ENCODE peak calls at places on chromosomes 7 and 10, in ten cellular contexts. One of them, this sample, is unnamed. For H3K36me3 and H3K4me1, the result is how much of the 10 kb centered on the place peaks cover.

GRCh38 chr10:34112431-34112830 is 702.7 kb downstream of the PARD3 start:
- DNase-seq in IMR-90: peak
- DNase-seq in ovary: no peak
- DNase-seq in psoas muscle: no peak
- DNase-seq in adrenal gland: no peak
- DNase-seq in mesendoderm: no peak
- DNase-seq in mucosa of descending colon: no peak
- DNase-seq in tibial artery: no peak
- DNase-seq in endothelial cell of umbilical vein: no peak
- DNase-seq in OCI-LY7: no peak
- DNase-seq in this sample: no peak

GRCh38 chr7:46830-47140 is 145.6 kb upstream of the FAM20C start:
- DNase-seq in IMR-90: no peak
- DNase-seq in ovary: peak
- DNase-seq in psoas muscle: peak
- DNase-seq in adrenal gland: no peak
- DNase-seq in mesendoderm: no peak
- DNase-seq in mucosa of descending colon: no peak
- DNase-seq in tibial artery: no peak
- DNase-seq in endothelial cell of umbilical vein: no peak
- DNase-seq in OCI-LY7: no peak
- DNase-seq in this sample: no peak

GRCh38 chr10:118721005-118721876 is 33.5 kb downstream of the CACUL1 start:
- DNase-seq in IMR-90: peak
- DNase-seq in ovary: peak
- DNase-seq in psoas muscle: no peak
- DNase-seq in adrenal gland: no peak
- DNase-seq in mesendoderm: peak
- DNase-seq in mucosa of descending colon: peak
- DNase-seq in tibial artery: peak
- DNase-seq in endothelial cell of umbilical vein: peak
- DNase-seq in OCI-LY7: peak
- DNase-seq in this sample: no peak

GRCh38 chr7:92806496-92806895 is 29.9 kb downstream of the CDK6 start:
- DNase-seq in IMR-90: no peak
- DNase-seq in ovary: no peak
- DNase-seq in psoas muscle: no peak
- DNase-seq in adrenal gland: no peak
- DNase-seq in mesendoderm: no peak
- DNase-seq in mucosa of descending colon: no peak
- DNase-seq in tibial artery: no peak
- DNase-seq in endothelial cell of umbilical vein: no peak
- DNase-seq in OCI-LY7: no peak
- DNase-seq in this sample: no peak

GRCh38 chr10:35329520-35329919 is 6.8 kb upstream of the CCNY start:
- DNase-seq in IMR-90: no peak
- DNase-seq in ovary: no peak
- DNase-seq in psoas muscle: no peak
- DNase-seq in adrenal gland: peak
- DNase-seq in mesendoderm: peak
- DNase-seq in mucosa of descending colon: no peak
- DNase-seq in tibial artery: no peak
- DNase-seq in endothelial cell of umbilical vein: no peak
- DNase-seq in OCI-LY7: no peak
- DNase-seq in this sample: no peak

GRCh38 chr10:3090914-3091313 is 23.6 kb downstream of the PFKP start:
- DNase-seq in IMR-90: peak
- DNase-seq in ovary: no peak
- DNase-seq in psoas muscle: no peak
- DNase-seq in adrenal gland: peak
- DNase-seq in mesendoderm: peak
- DNase-seq in mucosa of descending colon: peak
- DNase-seq in tibial artery: no peak
- DNase-seq in endothelial cell of umbilical vein: peak
- DNase-seq in OCI-LY7: no peak
- DNase-seq in this sample: no peak

GRCh38 chr7:86961686-86962085 is 97.8 kb downstream of the ELAPOR2 start:
- DNase-seq in IMR-90: no peak
- DNase-seq in ovary: no peak
- DNase-seq in psoas muscle: no peak
- DNase-seq in adrenal gland: no peak
- DNase-seq in mesendoderm: peak
- DNase-seq in mucosa of descending colon: no peak
- DNase-seq in tibial artery: no peak
- DNase-seq in endothelial cell of umbilical vein: no peak
- DNase-seq in OCI-LY7: no peak
- DNase-seq in this sample: no peak

GRCh38 chr7:157097056-157097329 is 41.7 kb upstream of the UBE3C start:
- DNase-seq in IMR-90: no peak
- DNase-seq in ovary: no peak
- DNase-seq in psoas muscle: no peak
- DNase-seq in adrenal gland: no peak
- DNase-seq in mesendoderm: no peak
- DNase-seq in mucosa of descending colon: no peak
- DNase-seq in tibial artery: no peak
- DNase-seq in endothelial cell of umbilical vein: no peak
- DNase-seq in OCI-LY7: no peak
- DNase-seq in this sample: no peak

GRCh38 chr7:129949292-129950133 is 3.2 kb downstream of the UBE2H start:
- DNase-seq in IMR-90: peak
- DNase-seq in ovary: peak
- DNase-seq in psoas muscle: no peak
- DNase-seq in adrenal gland: peak
- DNase-seq in mesendoderm: peak
- DNase-seq in mucosa of descending colon: peak
- DNase-seq in tibial artery: peak
- DNase-seq in endothelial cell of umbilical vein: peak
- DNase-seq in OCI-LY7: peak
- DNase-seq in this sample: no peak

GRCh38 chr7:18610331-18610948 is 114.9 kb downstream of the HDAC9 start:
- DNase-seq in IMR-90: peak
- DNase-seq in ovary: no peak
- DNase-seq in psoas muscle: no peak
- DNase-seq in adrenal gland: no peak
- DNase-seq in mesendoderm: peak
- DNase-seq in mucosa of descending colon: peak
- DNase-seq in tibial artery: no peak
- DNase-seq in endothelial cell of umbilical vein: peak
- DNase-seq in OCI-LY7: peak
- DNase-seq in this sample: no peak

GRCh38 chr7:48636391-48637015 is 287.8 kb upstream of the CDC14C start:
- DNase-seq in IMR-90: no peak
- DNase-seq in ovary: no peak
- DNase-seq in psoas muscle: no peak
- DNase-seq in adrenal gland: no peak
- DNase-seq in mesendoderm: peak
- DNase-seq in mucosa of descending colon: no peak
- DNase-seq in tibial artery: no peak
- DNase-seq in endothelial cell of umbilical vein: no peak
- DNase-seq in OCI-LY7: no peak
- DNase-seq in this sample: no peak

GRCh38 chr7:1400351-1400750 is 58.9 kb downstream of the MICALL2 start:
- DNase-seq in IMR-90: no peak
- DNase-seq in ovary: no peak
- DNase-seq in psoas muscle: no peak
- DNase-seq in adrenal gland: no peak
- DNase-seq in mesendoderm: peak
- DNase-seq in mucosa of descending colon: no peak
- DNase-seq in tibial artery: no peak
- DNase-seq in endothelial cell of umbilical vein: no peak
- DNase-seq in OCI-LY7: no peak
- DNase-seq in this sample: no peak

GRCh38 chr7:142571581-142571980 is 177.7 kb upstream of the PRSS1 start:
- DNase-seq in IMR-90: peak
- DNase-seq in ovary: no peak
- DNase-seq in psoas muscle: no peak
- DNase-seq in adrenal gland: no peak
- DNase-seq in mesendoderm: no peak
- DNase-seq in mucosa of descending colon: no peak
- DNase-seq in tibial artery: no peak
- DNase-seq in endothelial cell of umbilical vein: no peak
- DNase-seq in OCI-LY7: no peak
- DNase-seq in this sample: no peak

GRCh38 chr7:468681-469590 is 50.7 kb downstream of the PDGFA start:
- DNase-seq in IMR-90: peak
- DNase-seq in ovary: peak
- DNase-seq in psoas muscle: peak
- DNase-seq in adrenal gland: peak
- DNase-seq in mesendoderm: no peak
- DNase-seq in mucosa of descending colon: no peak
- DNase-seq in tibial artery: peak
- DNase-seq in endothelial cell of umbilical vein: peak
- DNase-seq in OCI-LY7: no peak
- DNase-seq in this sample: no peak

GRCh38 chr7:50656141-50656895 is 91.1 kb upstream of the DDC start:
- DNase-seq in IMR-90: no peak
- DNase-seq in ovary: no peak
- DNase-seq in psoas muscle: peak
- DNase-seq in adrenal gland: no peak
- DNase-seq in mesendoderm: no peak
- DNase-seq in mucosa of descending colon: no peak
- DNase-seq in tibial artery: no peak
- DNase-seq in endothelial cell of umbilical vein: no peak
- DNase-seq in OCI-LY7: no peak
- DNase-seq in this sample: peak

GRCh38 chr7:29510028-29510427 is 53.6 kb upstream of the PRR15 start:
- DNase-seq in IMR-90: no peak
- DNase-seq in ovary: no peak
- DNase-seq in psoas muscle: no peak
- DNase-seq in adrenal gland: no peak
- DNase-seq in mesendoderm: no peak
- DNase-seq in mucosa of descending colon: no peak
- DNase-seq in tibial artery: no peak
- DNase-seq in endothelial cell of umbilical vein: no peak
- DNase-seq in OCI-LY7: no peak
- DNase-seq in this sample: no peak
- H3K36me3 ChIP-seq in IMR-90: under half
- H3K36me3 ChIP-seq in ovary: under half
- H3K36me3 ChIP-seq in psoas muscle: under half
- H3K36me3 ChIP-seq in adrenal gland: under half
- H3K36me3 ChIP-seq in mesendoderm: under half
- H3K36me3 ChIP-seq in mucosa of descending colon: under half
- H3K36me3 ChIP-seq in tibial artery: under half
- H3K36me3 ChIP-seq in endothelial cell of umbilical vein: under half
- H3K36me3 ChIP-seq in OCI-LY7: under half
- H3K36me3 ChIP-seq in this sample: under half

DNA sequence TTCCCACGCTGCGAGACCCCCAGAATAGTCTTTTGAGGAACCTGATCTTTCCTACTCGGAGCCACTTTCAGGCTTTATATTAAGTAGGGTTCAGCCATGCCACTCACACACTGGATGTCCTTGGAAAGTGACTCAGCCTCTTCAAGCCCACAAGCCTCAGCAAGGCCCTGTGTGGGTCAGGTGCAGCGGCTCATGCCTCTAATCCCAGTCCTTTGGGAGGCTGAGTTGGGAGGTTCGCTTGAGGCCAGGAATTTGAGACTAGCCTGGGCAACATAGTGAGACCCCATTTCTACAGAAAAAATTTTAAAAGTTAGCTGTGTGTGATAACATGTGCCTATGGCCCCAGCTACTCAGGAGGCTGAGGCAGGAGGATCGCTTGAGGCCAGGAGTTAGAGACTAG is 119.7 kb upstream of the TNRC18 start:
- DNase-seq in IMR-90: no peak
- DNase-seq in ovary: no peak
- DNase-seq in psoas muscle: no peak
- DNase-seq in adrenal gland: peak
- DNase-seq in mesendoderm: no peak
- DNase-seq in mucosa of descending colon: no peak
- DNase-seq in tibial artery: no peak
- DNase-seq in endothelial cell of umbilical vein: no peak
- DNase-seq in OCI-LY7: no peak
- DNase-seq in this sample: no peak
- H3K4me1 ChIP-seq in IMR-90: under half
- H3K4me1 ChIP-seq in ovary: under half
- H3K4me1 ChIP-seq in psoas muscle: under half
- H3K4me1 ChIP-seq in adrenal gland: under half
- H3K4me1 ChIP-seq in mesendoderm: under half
- H3K4me1 ChIP-seq in mucosa of descending colon: under half
- H3K4me1 ChIP-seq in tibial artery: under half
- H3K4me1 ChIP-seq in endothelial cell of umbilical vein: under half
- H3K4me1 ChIP-seq in OCI-LY7: under half
- H3K4me1 ChIP-seq in this sample: under half

DNA sequence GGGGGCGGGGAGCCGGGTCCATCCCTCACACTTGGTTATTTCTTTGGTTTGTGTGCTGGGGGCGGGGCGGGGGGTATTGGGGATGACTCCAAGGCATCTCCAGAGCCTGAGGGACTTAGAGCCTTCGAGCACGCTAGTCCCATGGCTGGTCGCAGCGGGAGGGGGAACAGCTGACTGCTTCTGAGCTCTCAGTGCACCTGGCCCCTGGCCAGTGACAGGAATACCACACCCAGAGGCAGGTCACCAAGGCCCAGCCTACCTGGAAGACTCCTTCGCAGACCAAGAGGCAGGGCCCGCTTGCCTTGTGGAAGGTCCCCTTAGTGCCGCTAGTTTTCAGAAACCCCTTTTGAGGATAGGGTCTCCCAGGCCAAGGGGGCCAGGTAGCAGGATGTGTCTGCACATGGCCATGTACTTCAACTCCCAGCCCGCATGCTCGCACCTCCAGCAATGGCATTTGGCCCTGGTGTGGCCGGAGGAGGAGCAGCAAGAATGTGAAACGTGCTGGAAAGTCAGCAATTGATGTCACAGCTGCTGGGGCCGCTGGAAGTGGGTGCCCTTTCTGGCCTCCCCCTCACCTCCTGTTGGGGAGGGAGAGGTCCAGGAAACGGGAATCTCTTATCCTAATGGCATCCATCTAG is 40.3 kb downstream of the AGAP3 start:
- DNase-seq in IMR-90: no peak
- DNase-seq in ovary: no peak
- DNase-seq in psoas muscle: no peak
- DNase-seq in adrenal gland: no peak
- DNase-seq in mesendoderm: peak
- DNase-seq in mucosa of descending colon: peak
- DNase-seq in tibial artery: no peak
- DNase-seq in endothelial cell of umbilical vein: no peak
- DNase-seq in OCI-LY7: no peak
- DNase-seq in this sample: no peak
- H3K36me3 ChIP-seq in IMR-90: half or more
- H3K36me3 ChIP-seq in ovary: under half
- H3K36me3 ChIP-seq in psoas muscle: half or more
- H3K36me3 ChIP-seq in adrenal gland: half or more
- H3K36me3 ChIP-seq in mesendoderm: under half
- H3K36me3 ChIP-seq in mucosa of descending colon: under half
- H3K36me3 ChIP-seq in tibial artery: half or more
- H3K36me3 ChIP-seq in endothelial cell of umbilical vein: under half
- H3K36me3 ChIP-seq in OCI-LY7: under half
- H3K36me3 ChIP-seq in this sample: under half

DNA sequence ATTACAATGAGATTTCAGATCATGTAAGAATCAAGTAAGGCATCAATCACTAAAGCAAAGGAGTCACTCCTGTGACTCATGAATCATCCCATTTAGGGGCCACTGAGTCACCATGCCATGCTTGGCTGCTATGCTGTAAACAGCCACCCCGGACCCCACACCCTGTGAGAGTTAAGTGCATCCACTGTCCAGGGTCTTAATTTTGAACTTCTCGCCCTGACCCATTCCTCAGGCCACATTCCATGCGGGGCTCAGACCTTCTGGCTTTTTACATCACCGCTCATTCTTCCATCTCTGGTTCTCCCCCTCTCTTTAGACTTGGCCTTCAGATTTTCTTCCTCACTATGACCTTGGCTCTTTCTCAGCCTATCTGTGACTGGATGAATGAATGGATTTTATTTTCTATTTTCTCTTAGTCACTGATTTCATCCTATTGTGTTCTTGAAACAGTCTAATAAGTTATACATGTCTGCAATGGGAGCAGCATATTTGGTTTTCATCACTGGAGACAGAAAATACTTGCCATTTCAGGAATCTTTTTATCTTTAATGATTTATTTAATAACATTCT is 239.7 kb downstream of the SKIDA1 start:
- DNase-seq in IMR-90: peak
- DNase-seq in ovary: no peak
- DNase-seq in psoas muscle: no peak
- DNase-seq in adrenal gland: peak
- DNase-seq in mesendoderm: no peak
- DNase-seq in mucosa of descending colon: no peak
- DNase-seq in tibial artery: no peak
- DNase-seq in endothelial cell of umbilical vein: peak
- DNase-seq in OCI-LY7: no peak
- DNase-seq in this sample: no peak
- H3K4me1 ChIP-seq in IMR-90: under half
- H3K4me1 ChIP-seq in ovary: under half
- H3K4me1 ChIP-seq in psoas muscle: under half
- H3K4me1 ChIP-seq in adrenal gland: under half
- H3K4me1 ChIP-seq in mesendoderm: under half
- H3K4me1 ChIP-seq in mucosa of descending colon: under half
- H3K4me1 ChIP-seq in tibial artery: under half
- H3K4me1 ChIP-seq in endothelial cell of umbilical vein: under half
- H3K4me1 ChIP-seq in OCI-LY7: under half
- H3K4me1 ChIP-seq in this sample: under half

This sample was measured in right atrium auricular region.